ENCODE peak calls at places on chromosomes 16 and 17, in four cellular contexts. One of them, this sample, is unnamed.

GRCh38 chr16:4263504-4264436 is 9.1 kb downstream of the TFAP4 start:
- DNase-seq in left lung: peak; percentile 71
- DNase-seq in heart left ventricle: peak; percentile 83
- DNase-seq in WERI-Rb-1: no peak
- DNase-seq in this sample: no peak

GRCh38 chr17:10875411-10875810 is 37.5 kb upstream of the PIRT start:
- DNase-seq in left lung: no peak
- DNase-seq in heart left ventricle: no peak
- DNase-seq in WERI-Rb-1: no peak
- DNase-seq in this sample: no peak

GRCh38 chr16:1870365-1871082 is 1.4 kb downstream of the MEIOB start:
- DNase-seq in left lung: no peak
- DNase-seq in heart left ventricle: no peak
- DNase-seq in WERI-Rb-1: no peak
- DNase-seq in this sample: no peak

GRCh38 chr17:29151567-29151966 is 28.6 kb downstream of the MYO18A start:
- DNase-seq in left lung: no peak
- DNase-seq in heart left ventricle: no peak
- DNase-seq in WERI-Rb-1: no peak
- DNase-seq in this sample: no peak

GRCh38 chr16:27703545-27703944 is 153.6 kb downstream of the KATNIP start:
- DNase-seq in left lung: no peak
- DNase-seq in heart left ventricle: no peak
- DNase-seq in WERI-Rb-1: no peak
- DNase-seq in this sample: no peak

GRCh38 chr17:35315283-35315682 is 58.1 kb downstream of the SLFN11 start:
- DNase-seq in left lung: no peak
- DNase-seq in heart left ventricle: peak; percentile 59
- DNase-seq in WERI-Rb-1: no peak
- DNase-seq in this sample: no peak

GRCh38 chr16:50478773-50479149 is 69.4 kb upstream of the NKD1 start:
- DNase-seq in left lung: no peak
- DNase-seq in heart left ventricle: no peak
- DNase-seq in WERI-Rb-1: no peak
- DNase-seq in this sample: no peak

GRCh38 chr17:80260791-80261158 is at the start of gene RNF213:
- DNase-seq in left lung: peak; percentile 61
- DNase-seq in heart left ventricle: peak; percentile 73
- DNase-seq in WERI-Rb-1: peak; percentile 66
- DNase-seq in this sample: peak; percentile 54

GRCh38 chr16:89061590-89062380 is 31.9 kb upstream of the ACSF3 start:
- DNase-seq in left lung: no peak
- DNase-seq in heart left ventricle: no peak
- DNase-seq in WERI-Rb-1: peak; percentile 59
- DNase-seq in this sample: no peak

GRCh38 chr16:27727941-27728340 is 178.0 kb downstream of the KATNIP start:
- DNase-seq in left lung: no peak
- DNase-seq in heart left ventricle: no peak
- DNase-seq in WERI-Rb-1: no peak
- DNase-seq in this sample: no peak

GRCh38 chr16:49921791-49922456 is 66.0 kb upstream of the ZNF423 start:
- DNase-seq in left lung: peak; percentile 50
- DNase-seq in heart left ventricle: peak; percentile 36
- DNase-seq in WERI-Rb-1: peak; percentile 88
- DNase-seq in this sample: no peak

GRCh38 chr17:45146166-45146565 is 2.1 kb upstream of the HEXIM1 start:
- DNase-seq in left lung: peak; percentile 33
- DNase-seq in heart left ventricle: no peak
- DNase-seq in WERI-Rb-1: no peak
- DNase-seq in this sample: no peak

GRCh38 chr16:78184554-78185183 is 85.2 kb downstream of the WWOX start:
- DNase-seq in left lung: no peak
- DNase-seq in heart left ventricle: no peak
- DNase-seq in WERI-Rb-1: no peak
- DNase-seq in this sample: no peak

GRCh38 chr17:420479-421175 is 68.0 kb upstream of the RPH3AL start:
- DNase-seq in left lung: no peak
- DNase-seq in heart left ventricle: no peak
- DNase-seq in WERI-Rb-1: no peak
- DNase-seq in this sample: no peak

GRCh38 chr17:58741121-58741625 is 14.5 kb upstream of the PPM1E start:
- DNase-seq in left lung: no peak
- DNase-seq in heart left ventricle: no peak
- DNase-seq in WERI-Rb-1: no peak
- DNase-seq in this sample: no peak

GRCh38 chr16:75378616-75379015 is 54.7 kb downstream of the CFDP1 start:
- DNase-seq in left lung: no peak
- DNase-seq in heart left ventricle: no peak
- DNase-seq in WERI-Rb-1: no peak
- DNase-seq in this sample: no peak

GRCh38 chr16:14374451-14375131 is 255.5 kb downstream of the PARN start:
- DNase-seq in left lung: no peak
- DNase-seq in heart left ventricle: no peak
- DNase-seq in WERI-Rb-1: no peak
- DNase-seq in this sample: no peak

GRCh38 chr16:3656491-3657468 is 2.3 kb downstream of the DNASE1 start:
- DNase-seq in left lung: peak; percentile 17
- DNase-seq in heart left ventricle: no peak
- DNase-seq in WERI-Rb-1: no peak
- DNase-seq in this sample: no peak

GRCh38 chr16:74984194-74984669 is 691 bp downstream of the WDR59 start:
- DNase-seq in left lung: no peak
- DNase-seq in heart left ventricle: no peak
- DNase-seq in WERI-Rb-1: no peak
- DNase-seq in this sample: peak; percentile 12

GRCh38 chr17:64615025-64615677 is 47.0 kb downstream of the SMURF2 start:
- DNase-seq in left lung: no peak
- DNase-seq in heart left ventricle: no peak
- DNase-seq in WERI-Rb-1: no peak
- DNase-seq in this sample: no peak

GRCh38 chr17:75771334-75772281 is 6.6 kb upstream of the GALK1 start:
- DNase-seq in left lung: no peak
- DNase-seq in heart left ventricle: no peak
- DNase-seq in WERI-Rb-1: no peak
- DNase-seq in this sample: no peak

GRCh38 chr16:26905336-26905735 is 161.4 kb upstream of the C16orf82 start:
- DNase-seq in left lung: no peak
- DNase-seq in heart left ventricle: no peak
- DNase-seq in WERI-Rb-1: no peak
- DNase-seq in this sample: no peak

GRCh38 chr16:85665929-85666328 is 22.8 kb downstream of the GINS2 start:
- DNase-seq in left lung: no peak
- DNase-seq in heart left ventricle: no peak
- DNase-seq in WERI-Rb-1: no peak
- DNase-seq in this sample: no peak

GRCh38 chr17:60280673-60281072 is 111.3 kb downstream of the USP32 start:
- DNase-seq in left lung: no peak
- DNase-seq in heart left ventricle: no peak
- DNase-seq in WERI-Rb-1: no peak
- DNase-seq in this sample: no peak

GRCh38 chr16:67661101-67661661 is 421 bp downstream of the PARD6A start:
- DNase-seq in left lung: no peak
- DNase-seq in heart left ventricle: no peak
- DNase-seq in WERI-Rb-1: no peak
- DNase-seq in this sample: no peak

GRCh38 chr17:9371019-9371418 is 204.6 kb downstream of the STX8 start:
- DNase-seq in left lung: no peak
- DNase-seq in heart left ventricle: peak; percentile 17
- DNase-seq in WERI-Rb-1: no peak
- DNase-seq in this sample: no peak

GRCh38 chr16:700684-701584 is 4.7 kb downstream of the FBXL16 start:
- DNase-seq in left lung: no peak
- DNase-seq in heart left ventricle: no peak
- DNase-seq in WERI-Rb-1: no peak
- DNase-seq in this sample: no peak

GRCh38 chr17:48553837-48554236 is 8.9 kb upstream of the HOXB2 start:
- DNase-seq in left lung: no peak
- DNase-seq in heart left ventricle: no peak
- DNase-seq in WERI-Rb-1: no peak
- DNase-seq in this sample: no peak

GRCh38 chr17:33978889-33979288 is 276.2 kb upstream of the CCL2 start:
- DNase-seq in left lung: no peak
- DNase-seq in heart left ventricle: no peak
- DNase-seq in WERI-Rb-1: no peak
- DNase-seq in this sample: no peak

GRCh38 chr16:72658888-72659717 is 388.8 kb downstream of the ZFHX3 start:
- DNase-seq in left lung: no peak
- DNase-seq in heart left ventricle: no peak
- DNase-seq in WERI-Rb-1: no peak
- DNase-seq in this sample: no peak

GRCh38 chr17:79800325-79801155 is 3.7 kb upstream of the CBX8 start:
- DNase-seq in left lung: no peak
- DNase-seq in heart left ventricle: no peak
- DNase-seq in WERI-Rb-1: peak; percentile 87
- DNase-seq in this sample: no peak

GRCh38 chr16:17222756-17223411 is 247.9 kb downstream of the XYLT1 start:
- DNase-seq in left lung: peak; percentile 46
- DNase-seq in heart left ventricle: peak; percentile 11
- DNase-seq in WERI-Rb-1: no peak
- DNase-seq in this sample: no peak

GRCh38 chr17:1634841-1635650 is 6.4 kb upstream of the SLC43A2 start:
- DNase-seq in left lung: no peak
- DNase-seq in heart left ventricle: no peak
- DNase-seq in WERI-Rb-1: no peak
- DNase-seq in this sample: no peak

GRCh38 chr16:28876016-28876659 is 2.1 kb upstream of the ATP2A1 start:
- DNase-seq in left lung: no peak
- DNase-seq in heart left ventricle: no peak
- DNase-seq in WERI-Rb-1: no peak
- DNase-seq in this sample: no peak

GRCh38 chr17:78355701-78356100 is 4.2 kb downstream of the SOCS3 start:
- DNase-seq in left lung: no peak
- DNase-seq in heart left ventricle: no peak
- DNase-seq in WERI-Rb-1: no peak
- DNase-seq in this sample: no peak
- H3K27ac ChIP-seq in left lung: peak overlapping the region; percentile 98
- H3K27ac ChIP-seq in heart left ventricle: no peak overlapping the region
- H3K27ac ChIP-seq in WERI-Rb-1: no peak overlapping the region
- H3K27ac ChIP-seq in this sample: peak overlapping the region; percentile 91

GRCh38 chr17:42111265-42111636 is 1.3 kb downstream of the DHX58 start:
- DNase-seq in left lung: no peak
- DNase-seq in heart left ventricle: no peak
- DNase-seq in WERI-Rb-1: peak; percentile 23
- DNase-seq in this sample: no peak

GRCh38 chr17:42114118-42114517 is 1.6 kb upstream of the DHX58 start:
- DNase-seq in left lung: no peak
- DNase-seq in heart left ventricle: no peak
- DNase-seq in WERI-Rb-1: no peak
- DNase-seq in this sample: no peak

GRCh38 chr17:42113293-42114069 is 967 bp upstream of the DHX58 start:
- DNase-seq in left lung: no peak
- DNase-seq in heart left ventricle: no peak
- DNase-seq in WERI-Rb-1: no peak
- DNase-seq in this sample: no peak

GRCh38 chr17:42111901-42112551 is 488 bp downstream of the DHX58 start:
- DNase-seq in left lung: no peak
- DNase-seq in heart left ventricle: no peak
- DNase-seq in WERI-Rb-1: no peak
- DNase-seq in this sample: peak; percentile 15

GRCh38 chr17:42112552-42113176 is at the start of gene DHX58:
- DNase-seq in left lung: peak; percentile 80
- DNase-seq in heart left ventricle: peak; percentile 82
- DNase-seq in WERI-Rb-1: peak; percentile 72
- DNase-seq in this sample: peak; percentile 67
- H3K4me3 ChIP-seq in left lung: peak within 1 kb of the TSS; percentile 55
- H3K4me3 ChIP-seq in heart left ventricle: peak within 1 kb of the TSS; percentile 82
- H3K4me3 ChIP-seq in WERI-Rb-1: no peak within 1 kb of the TSS
- H3K4me3 ChIP-seq in this sample: peak within 1 kb of the TSS; percentile 44

GRCh38 chr16:20610192-20610891 is 34.2 kb upstream of the ACSM2B start:
- DNase-seq in left lung: peak; percentile 82
- DNase-seq in heart left ventricle: no peak
- DNase-seq in WERI-Rb-1: peak; percentile 42
- DNase-seq in this sample: no peak
- H3K27ac ChIP-seq in left lung: no peak overlapping the region
- H3K27ac ChIP-seq in heart left ventricle: no peak overlapping the region
- H3K27ac ChIP-seq in WERI-Rb-1: peak overlapping the region; percentile 4
- H3K27ac ChIP-seq in this sample: no peak overlapping the region

GRCh38 chr17:81481815-81482505 is 30.6 kb downstream of the ACTG1 start:
- DNase-seq in left lung: no peak
- DNase-seq in heart left ventricle: no peak
- DNase-seq in WERI-Rb-1: no peak
- DNase-seq in this sample: no peak
- H3K4me3 ChIP-seq in left lung: peak overlapping the region; percentile 33
- H3K4me3 ChIP-seq in heart left ventricle: peak overlapping the region; percentile 61
- H3K4me3 ChIP-seq in WERI-Rb-1: peak overlapping the region; percentile 62
- H3K4me3 ChIP-seq in this sample: peak overlapping the region; percentile 25

GRCh38 chr17:42782402-42783061 is 2.1 kb downstream of the WNK4 start:
- DNase-seq in left lung: no peak
- DNase-seq in heart left ventricle: no peak
- DNase-seq in WERI-Rb-1: no peak
- DNase-seq in this sample: no peak

GRCh38 chr17:42783778-42784138 is 3.3 kb downstream of the WNK4 start:
- DNase-seq in left lung: no peak
- DNase-seq in heart left ventricle: no peak
- DNase-seq in WERI-Rb-1: no peak
- DNase-seq in this sample: no peak

GRCh38 chr17:42781639-42782401 is 1.4 kb downstream of the WNK4 start:
- DNase-seq in left lung: no peak
- DNase-seq in heart left ventricle: no peak
- DNase-seq in WERI-Rb-1: no peak
- DNase-seq in this sample: no peak

GRCh38 chr17:42784361-42784760 is 4.0 kb downstream of the WNK4 start:
- DNase-seq in left lung: no peak
- DNase-seq in heart left ventricle: no peak
- DNase-seq in WERI-Rb-1: no peak
- DNase-seq in this sample: no peak

GRCh38 chr17:42783062-42783777 is 2.8 kb downstream of the WNK4 start:
- DNase-seq in left lung: no peak
- DNase-seq in heart left ventricle: no peak
- DNase-seq in WERI-Rb-1: no peak
- DNase-seq in this sample: no peak
- H3K27ac ChIP-seq in left lung: no peak overlapping the region
- H3K27ac ChIP-seq in heart left ventricle: no peak overlapping the region
- H3K27ac ChIP-seq in WERI-Rb-1: no peak overlapping the region
- H3K27ac ChIP-seq in this sample: no peak overlapping the region